ENCODE peak calls at places on chromosomes 3 and 15, in six cellular contexts. One of them, this sample, is unnamed.

GRCh38 chr15:67140078-67140833 is 74.9 kb downstream of the SMAD3 start:
- ATAC-seq in left colon: no peak
- ATAC-seq in CD4-positive, alpha-beta T cell: no peak
- ATAC-seq in activated naive CD8-positive, alpha-beta T cell treated with anti-CD3 and anti-CD28 coated beads, Interleukin-2, amount 10 ng/mL, durations not matched to agents 7 days and 5 days: no peak
- ATAC-seq in activated T-cell treated with anti-CD3 and anti-CD28 coated beads, Interleukin-2, amount 50 U/mL, for 72 hours: no peak
- ATAC-seq in activated CD4-positive, alpha-beta T cell treated with anti-CD3 and anti-CD28 coated beads for 36 hours: peak; percentile 38
- ATAC-seq in this sample: peak; percentile 39

GRCh38 chr15:61032600-61033286 is 196.4 kb downstream of the RORA start:
- ATAC-seq in left colon: peak; percentile 91
- ATAC-seq in CD4-positive, alpha-beta T cell: no peak
- ATAC-seq in activated naive CD8-positive, alpha-beta T cell treated with anti-CD3 and anti-CD28 coated beads, Interleukin-2, amount 10 ng/mL, durations not matched to agents 7 days and 5 days: no peak
- ATAC-seq in activated T-cell treated with anti-CD3 and anti-CD28 coated beads, Interleukin-2, amount 50 U/mL, for 72 hours: no peak
- ATAC-seq in activated CD4-positive, alpha-beta T cell treated with anti-CD3 and anti-CD28 coated beads for 36 hours: no peak
- ATAC-seq in this sample: no peak

GRCh38 chr3:151327571-151328198 is 1.7 kb downstream of the P2RY13 start:
- ATAC-seq in left colon: no peak
- ATAC-seq in CD4-positive, alpha-beta T cell: no peak
- ATAC-seq in activated naive CD8-positive, alpha-beta T cell treated with anti-CD3 and anti-CD28 coated beads, Interleukin-2, amount 10 ng/mL, durations not matched to agents 7 days and 5 days: no peak
- ATAC-seq in activated T-cell treated with anti-CD3 and anti-CD28 coated beads, Interleukin-2, amount 50 U/mL, for 72 hours: no peak
- ATAC-seq in activated CD4-positive, alpha-beta T cell treated with anti-CD3 and anti-CD28 coated beads for 36 hours: peak; percentile 17
- ATAC-seq in this sample: no peak

GRCh38 chr3:159182961-159183360 is 381.1 kb downstream of the MFSD1 start:
- ATAC-seq in left colon: no peak
- ATAC-seq in CD4-positive, alpha-beta T cell: no peak
- ATAC-seq in activated naive CD8-positive, alpha-beta T cell treated with anti-CD3 and anti-CD28 coated beads, Interleukin-2, amount 10 ng/mL, durations not matched to agents 7 days and 5 days: no peak
- ATAC-seq in activated T-cell treated with anti-CD3 and anti-CD28 coated beads, Interleukin-2, amount 50 U/mL, for 72 hours: no peak
- ATAC-seq in activated CD4-positive, alpha-beta T cell treated with anti-CD3 and anti-CD28 coated beads for 36 hours: no peak
- ATAC-seq in this sample: no peak

GRCh38 chr15:88256261-88257230 is at the start of gene NTRK3:
- ATAC-seq in left colon: no peak
- ATAC-seq in CD4-positive, alpha-beta T cell: no peak
- ATAC-seq in activated naive CD8-positive, alpha-beta T cell treated with anti-CD3 and anti-CD28 coated beads, Interleukin-2, amount 10 ng/mL, durations not matched to agents 7 days and 5 days: peak; percentile 37
- ATAC-seq in activated T-cell treated with anti-CD3 and anti-CD28 coated beads, Interleukin-2, amount 50 U/mL, for 72 hours: peak; percentile 31
- ATAC-seq in activated CD4-positive, alpha-beta T cell treated with anti-CD3 and anti-CD28 coated beads for 36 hours: peak; percentile 8
- ATAC-seq in this sample: no peak

GRCh38 chr3:191387441-191388077 is 57.2 kb upstream of the UTS2B start:
- ATAC-seq in left colon: no peak
- ATAC-seq in CD4-positive, alpha-beta T cell: no peak
- ATAC-seq in activated naive CD8-positive, alpha-beta T cell treated with anti-CD3 and anti-CD28 coated beads, Interleukin-2, amount 10 ng/mL, durations not matched to agents 7 days and 5 days: no peak
- ATAC-seq in activated T-cell treated with anti-CD3 and anti-CD28 coated beads, Interleukin-2, amount 50 U/mL, for 72 hours: no peak
- ATAC-seq in activated CD4-positive, alpha-beta T cell treated with anti-CD3 and anti-CD28 coated beads for 36 hours: no peak
- ATAC-seq in this sample: no peak

GRCh38 chr3:127013758-127014535 is 31.0 kb downstream of the PLXNA1 start:
- ATAC-seq in left colon: no peak
- ATAC-seq in CD4-positive, alpha-beta T cell: no peak
- ATAC-seq in activated naive CD8-positive, alpha-beta T cell treated with anti-CD3 and anti-CD28 coated beads, Interleukin-2, amount 10 ng/mL, durations not matched to agents 7 days and 5 days: no peak
- ATAC-seq in activated T-cell treated with anti-CD3 and anti-CD28 coated beads, Interleukin-2, amount 50 U/mL, for 72 hours: no peak
- ATAC-seq in activated CD4-positive, alpha-beta T cell treated with anti-CD3 and anti-CD28 coated beads for 36 hours: no peak
- ATAC-seq in this sample: no peak

GRCh38 chr3:66053009-66053782 is 14.5 kb upstream of the MAGI1 start:
- ATAC-seq in left colon: peak; percentile 76
- ATAC-seq in CD4-positive, alpha-beta T cell: no peak
- ATAC-seq in activated naive CD8-positive, alpha-beta T cell treated with anti-CD3 and anti-CD28 coated beads, Interleukin-2, amount 10 ng/mL, durations not matched to agents 7 days and 5 days: no peak
- ATAC-seq in activated T-cell treated with anti-CD3 and anti-CD28 coated beads, Interleukin-2, amount 50 U/mL, for 72 hours: no peak
- ATAC-seq in activated CD4-positive, alpha-beta T cell treated with anti-CD3 and anti-CD28 coated beads for 36 hours: no peak
- ATAC-seq in this sample: no peak

GRCh38 chr15:26874774-26875475 is 8.1 kb downstream of the GABRA5 start:
- ATAC-seq in left colon: no peak
- ATAC-seq in CD4-positive, alpha-beta T cell: no peak
- ATAC-seq in activated naive CD8-positive, alpha-beta T cell treated with anti-CD3 and anti-CD28 coated beads, Interleukin-2, amount 10 ng/mL, durations not matched to agents 7 days and 5 days: no peak
- ATAC-seq in activated T-cell treated with anti-CD3 and anti-CD28 coated beads, Interleukin-2, amount 50 U/mL, for 72 hours: no peak
- ATAC-seq in activated CD4-positive, alpha-beta T cell treated with anti-CD3 and anti-CD28 coated beads for 36 hours: no peak
- ATAC-seq in this sample: no peak

GRCh38 chr3:154642066-154642619 is 212.2 kb upstream of the GPR149 start:
- ATAC-seq in left colon: no peak
- ATAC-seq in CD4-positive, alpha-beta T cell: no peak
- ATAC-seq in activated naive CD8-positive, alpha-beta T cell treated with anti-CD3 and anti-CD28 coated beads, Interleukin-2, amount 10 ng/mL, durations not matched to agents 7 days and 5 days: no peak
- ATAC-seq in activated T-cell treated with anti-CD3 and anti-CD28 coated beads, Interleukin-2, amount 50 U/mL, for 72 hours: no peak
- ATAC-seq in activated CD4-positive, alpha-beta T cell treated with anti-CD3 and anti-CD28 coated beads for 36 hours: no peak
- ATAC-seq in this sample: no peak